ENCODE peak calls at places on chromosomes 16 and 17, in five cellular contexts. L is lung; U is Panc1; G is effector memory CD4-positive, alpha-beta T cell; K is HAP-1. H is an unnamed sample. For H3K36me3 and H3K27me3, the result is how much of the 10 kb centered on the place peaks cover.

GRCh38 chr17:80725532-80725931 is 180.9 kb downstream of the RPTOR start:
- DNase-seq in L (no peak), U (no peak), G (no peak), K (no peak), H (no peak)

GRCh38 chr16:54135361-54136275 is 151.0 kb downstream of the IRX3 start:
- DNase-seq in L (no peak), U (no peak), G (no peak), K (no peak), H (no peak)

GRCh38 chr16:73152731-73153130 is 104.8 kb upstream of the ZFHX3 start:
- DNase-seq in L (no peak), U (no peak), G (no peak), K (peak), H (no peak)

GRCh38 chr17:73371285-73371684 is 59.5 kb upstream of the CDC42EP4 start:
- DNase-seq in L (no peak), U (no peak), G (no peak), K (no peak), H (no peak)

GRCh38 chr17:14901376-14901775 is 363.8 kb downstream of the PMP22 start:
- DNase-seq in L (no peak), U (no peak), G (no peak), K (no peak), H (no peak)

GRCh38 chr17:12098568-12098967 is 77.9 kb downstream of the MAP2K4 start:
- DNase-seq in L (no peak), U (no peak), G (no peak), K (no peak), H (no peak)

GRCh38 chr17:27529230-27529796 is 73.1 kb downstream of the KSR1 start:
- DNase-seq in L (peak), U (no peak), G (no peak), K (peak), H (no peak)

GRCh38 chr16:63289834-63290460 is 1253.7 kb upstream of the CDH8 start:
- DNase-seq in L (no peak), U (peak), G (no peak), K (peak), H (no peak)

GRCh38 chr16:19213885-19214284 is 45.8 kb downstream of the SYT17 start:
- DNase-seq in L (no peak), U (no peak), G (no peak), K (no peak), H (no peak)

GRCh38 chr17:39867084-39867890 is 715 bp upstream of the ZPBP2 start:
- DNase-seq in L (no peak), U (no peak), G (peak), K (no peak), H (no peak)

GRCh38 chr17:78343433-78344201 is 16.3 kb downstream of the SOCS3 start:
- DNase-seq in L (peak), U (no peak), G (peak), K (no peak), H (no peak)

GRCh38 chr16:19071811-19072777 is 4.7 kb downstream of the COQ7 start:
- DNase-seq in L (peak), U (no peak), G (peak), K (peak), H (no peak)

GRCh38 chr16:72241930-72242329 is 70.0 kb upstream of the PMFBP1 start:
- DNase-seq in L (no peak), U (peak), G (no peak), K (peak), H (no peak)

GRCh38 chr16:72371307-72372081 is 199.5 kb upstream of the PMFBP1 start:
- DNase-seq in L (no peak), U (no peak), G (no peak), K (peak), H (no peak)

GRCh38 chr17:41919165-41919817 is 540 bp upstream of the ACLY start:
- DNase-seq in L (no peak), U (no peak), G (no peak), K (peak), H (no peak)

GRCh38 chr16:88831838-88832237 is 20.1 kb upstream of the APRT start:
- DNase-seq in L (no peak), U (no peak), G (no peak), K (no peak), H (no peak)

GRCh38 chr17:33459078-33459940 is 166.2 kb upstream of the ASIC2 start:
- DNase-seq in L (no peak), U (no peak), G (no peak), K (no peak), H (no peak)

GRCh38 chr17:42179911-42180410 is 981 bp downstream of the KCNH4 start:
- DNase-seq in L (no peak), U (no peak), G (no peak), K (peak), H (no peak)

GRCh38 chr17:55069983-55070529 is 101.5 kb downstream of the STXBP4 start:
- DNase-seq in L (no peak), U (no peak), G (no peak), K (no peak), H (no peak)

GRCh38 chr16:11263737-11264136 is 5.4 kb downstream of the TNP2 start:
- DNase-seq in L (no peak), U (no peak), G (no peak), K (no peak), H (no peak)

GRCh38 chr17:78965369-78965982 is 14.2 kb downstream of the LGALS3BP start:
- DNase-seq in L (no peak), U (no peak), G (no peak), K (no peak), H (no peak)

GRCh38 chr16:85471469-85472431 is 141.4 kb upstream of the GSE1 start:
- DNase-seq in L (peak), U (no peak), G (no peak), K (no peak), H (no peak)

GRCh38 chr17:13561606-13562270 is 40.0 kb downstream of the HS3ST3A1 start:
- DNase-seq in L (no peak), U (peak), G (no peak), K (no peak), H (no peak)

GRCh38 chr17:81097134-81097942 is 62.4 kb downstream of the BAIAP2 start:
- DNase-seq in L (peak), U (no peak), G (peak), K (peak), H (peak)

DNA sequence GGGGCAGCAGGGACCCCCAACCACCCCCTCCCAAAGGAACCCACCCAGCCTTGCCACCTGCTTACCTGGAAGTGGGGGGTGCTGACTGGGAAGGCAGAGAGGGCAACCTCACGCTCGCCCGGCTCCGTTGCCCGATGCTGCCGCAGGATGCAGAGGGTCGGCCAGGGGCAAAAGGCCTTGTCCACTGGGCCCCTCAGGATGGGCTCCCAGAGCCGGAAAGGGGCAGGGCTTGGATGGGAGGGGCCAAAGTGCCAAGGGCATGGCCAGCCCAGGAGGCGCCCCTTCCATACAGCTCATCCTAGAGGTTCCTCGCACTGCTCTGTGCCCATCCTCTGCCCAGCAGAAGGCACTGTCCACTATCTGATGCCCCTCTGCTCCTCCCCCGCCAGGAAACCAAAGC is 59.4 kb downstream of the SRCIN1 start:
- DNase-seq in L (no peak), U (no peak), G (no peak), K (no peak), H (no peak)
- H3K36me3 ChIP-seq in L (under half), U (under half), G (under half), K (under half), H (under half)

GRCh38 chr16:56631832-56632159 is 663 bp upstream of the MT1M start:
- DNase-seq in L (no peak), U (no peak), G (no peak), K (no peak), H (no peak)
- H3K4me3 ChIP-seq in L (no peak), U (peak), G (peak), K (peak), H (peak)

GRCh38 chr17:8124350-8125195 is 667 bp upstream of the HES7 start:
- DNase-seq in L (no peak), U (no peak), G (no peak), K (peak), H (no peak)

GRCh38 chr17:8122391-8122922 is 1.4 kb downstream of the HES7 start:
- DNase-seq in L (no peak), U (no peak), G (no peak), K (peak), H (no peak)

GRCh38 chr17:8123695-8124349 is at the start of gene HES7:
- DNase-seq in L (no peak), U (no peak), G (no peak), K (peak), H (no peak)

GRCh38 chr17:8121531-8122390 is 2.1 kb downstream of the HES7 start:
- DNase-seq in L (no peak), U (no peak), G (no peak), K (peak), H (no peak)

GRCh38 chr17:8122923-8123694 is 797 bp downstream of the HES7 start:
- DNase-seq in L (no peak), U (no peak), G (no peak), K (peak), H (no peak)
- H3K27me3 ChIP-seq in L (under half), U (under half), G (under half), K (under half), H (under half)

GRCh38 chr16:1774456-1774795 is 1.5 kb upstream of the MRPS34 start:
- DNase-seq in L (no peak), U (no peak), G (no peak), K (no peak), H (no peak)

GRCh38 chr16:1776672-1776955 is 3.7 kb upstream of the MRPS34 start:
- DNase-seq in L (no peak), U (no peak), G (no peak), K (no peak), H (no peak)

GRCh38 chr16:1773703-1774455 is 945 bp upstream of the MRPS34 start:
- DNase-seq in L (peak), U (no peak), G (no peak), K (no peak), H (no peak)

GRCh38 chr16:1775846-1776671 is 3.1 kb upstream of the MRPS34 start:
- DNase-seq in L (no peak), U (no peak), G (no peak), K (no peak), H (no peak)

GRCh38 chr16:1775006-1775845 is 2.3 kb upstream of the MRPS34 start:
- DNase-seq in L (no peak), U (no peak), G (no peak), K (no peak), H (no peak)
- H3K36me3 ChIP-seq in L (under half), U (under half), G (under half), K (under half), H (under half)

GRCh38 chr16:87806608-87807546 is 41.1 kb upstream of the KLHDC4 start:
- DNase-seq in L (peak), U (peak), G (no peak), K (peak), H (peak)
- H3K4me3 ChIP-seq in L (no peak), U (peak), G (peak), K (no peak), H (peak)

GRCh38 chr17:8082312-8082711 is 5.2 kb downstream of the ALOX12B start:
- DNase-seq in L (no peak), U (no peak), G (no peak), K (no peak), H (no peak)
- H3K27me3 ChIP-seq in L (under half), U (under half), G (under half), K (under half), H (under half)